ENCODE peak calls at places on chromosomes 11 and 22, in five cellular contexts. F is ovary, R is cardiac fibroblast, Z is lower lobe of right lung, Y is fibroblast of villous mesenchyme. U is an unnamed sample.

GRCh38 chr22:35656284-35656752 is 8.1 kb downstream of the APOL6 start:
- DNase-seq in F (no peak), R (peak), Z (no peak), Y (peak), U (no peak)

GRCh38 chr11:37947816-37948215 is 1349.8 kb upstream of the RAG2 start:
- DNase-seq in F (no peak), R (no peak), Z (no peak), Y (no peak), U (no peak)

GRCh38 chr11:27213232-27213660 is 149.8 kb downstream of the CCDC34 start:
- DNase-seq in F (no peak), R (peak), Z (no peak), Y (peak), U (no peak)

GRCh38 chr11:16335236-16335962 is 20.9 kb downstream of the SOX6 start:
- DNase-seq in F (no peak), R (no peak), Z (no peak), Y (no peak), U (no peak)

GRCh38 chr11:47152953-47153950 is 23.4 kb downstream of the ARFGAP2 start:
- DNase-seq in F (peak), R (peak), Z (peak), Y (peak), U (peak)

GRCh38 chr11:119144825-119145476 is 3.9 kb upstream of the ABCG4 start:
- DNase-seq in F (no peak), R (peak), Z (peak), Y (peak), U (peak)

GRCh38 chr22:25747245-25747944 is 5.4 kb downstream of the MYO18B start:
- DNase-seq in F (no peak), R (peak), Z (no peak), Y (peak), U (no peak)

GRCh38 chr22:17980013-17980510 is 44.3 kb downstream of the MICAL3 start:
- DNase-seq in F (no peak), R (peak), Z (no peak), Y (peak), U (no peak)

GRCh38 chr11:87866951-87867350 is 308.3 kb downstream of the RAB38 start:
- DNase-seq in F (no peak), R (no peak), Z (no peak), Y (no peak), U (no peak)

GRCh38 chr11:1882265-1883238 is 9.1 kb downstream of the PRR33 start:
- DNase-seq in F (peak), R (peak), Z (peak), Y (peak), U (peak)

GRCh38 chr22:17637490-17638181 is 921 bp upstream of the BCL2L13 start:
- DNase-seq in F (no peak), R (no peak), Z (no peak), Y (no peak), U (peak)

GRCh38 chr11:62535802-62536201 is 10.8 kb downstream of the AHNAK start:
- DNase-seq in F (no peak), R (no peak), Z (no peak), Y (no peak), U (no peak)

GRCh38 chr11:117841582-117842031 is 17.1 kb upstream of the FXYD2 start:
- DNase-seq in F (no peak), R (no peak), Z (peak), Y (no peak), U (no peak)

GRCh38 chr11:11538277-11538960 is 83.4 kb downstream of the GALNT18 start:
- DNase-seq in F (peak), R (no peak), Z (no peak), Y (peak), U (peak)

GRCh38 chr11:132062541-132062940 is 692.1 kb downstream of the NTM start:
- DNase-seq in F (no peak), R (no peak), Z (no peak), Y (peak), U (no peak)

GRCh38 chr11:12269104-12269441 is 108.3 kb upstream of the PARVA start:
- DNase-seq in F (no peak), R (peak), Z (no peak), Y (peak), U (no peak)

GRCh38 chr11:72750556-72751292 is 1.5 kb downstream of the ARAP1 start:
- DNase-seq in F (no peak), R (no peak), Z (no peak), Y (no peak), U (no peak)

GRCh38 chr22:37208401-37209139 is 3.7 kb downstream of the SSTR3 start:
- DNase-seq in F (no peak), R (no peak), Z (no peak), Y (no peak), U (no peak)

GRCh38 chr22:37803636-37804371 is 3.9 kb upstream of the GCAT start:
- DNase-seq in F (no peak), R (no peak), Z (no peak), Y (no peak), U (peak)

GRCh38 chr11:2207212-2207611 is 35.6 kb upstream of the TH start:
- DNase-seq in F (no peak), R (no peak), Z (no peak), Y (no peak), U (peak)

GRCh38 chr11:111764621-111765020 is 1.6 kb downstream of the PPP2R1B start:
- DNase-seq in F (no peak), R (peak), Z (no peak), Y (peak), U (peak)

GRCh38 chr11:11349870-11350325 is 3.2 kb downstream of the CSNK2A3 start:
- DNase-seq in F (no peak), R (peak), Z (no peak), Y (peak), U (peak)

GRCh38 chr22:46537946-46538815 is 761 bp upstream of the CELSR1 start:
- DNase-seq in F (no peak), R (peak), Z (no peak), Y (peak), U (no peak)

GRCh38 chr11:14499178-14499559 is 442 bp downstream of the COPB1 start:
- DNase-seq in F (no peak), R (peak), Z (peak), Y (peak), U (peak)

GRCh38 chr11:119616586-119617342 is 112.2 kb downstream of the NECTIN1 start:
- DNase-seq in F (no peak), R (no peak), Z (no peak), Y (peak), U (no peak)

GRCh38 chr11:46247664-46248063 is 29.8 kb upstream of the CREB3L1 start:
- DNase-seq in F (no peak), R (no peak), Z (no peak), Y (peak), U (no peak)

GRCh38 chr11:102986815-102987214 is 31.3 kb upstream of the MMP13 start:
- DNase-seq in F (no peak), R (no peak), Z (no peak), Y (peak), U (no peak)

GRCh38 chr11:35855685-35856084 is 88.2 kb upstream of the LDLRAD3 start:
- DNase-seq in F (no peak), R (no peak), Z (no peak), Y (no peak), U (peak)

GRCh38 chr22:25364281-25364680 is 144.8 kb downstream of the CRYBB2 start:
- DNase-seq in F (no peak), R (no peak), Z (peak), Y (no peak), U (no peak)

GRCh38 chr11:64848779-64849599 is 4.5 kb upstream of the CDC42BPG start:
- DNase-seq in F (no peak), R (no peak), Z (peak), Y (no peak), U (no peak)

GRCh38 chr11:33116535-33116934 is 44.7 kb downstream of the CSTF3 start:
- DNase-seq in F (no peak), R (no peak), Z (no peak), Y (no peak), U (no peak)

GRCh38 chr11:126317681-126318641 is 14.1 kb downstream of the DCPS start:
- DNase-seq in F (peak), R (peak), Z (peak), Y (peak), U (peak)

GRCh38 chr11:118176400-118177134 is at the start of gene SCN2B:
- DNase-seq in F (no peak), R (no peak), Z (no peak), Y (no peak), U (no peak)

GRCh38 chr22:49966041-49966715 is 5.6 kb downstream of the PIM3 start:
- DNase-seq in F (peak), R (no peak), Z (no peak), Y (no peak), U (no peak)

GRCh38 chr22:32628626-32629587 is 154.3 kb downstream of the FBXO7 start:
- DNase-seq in F (no peak), R (peak), Z (no peak), Y (peak), U (no peak)

GRCh38 chr22:46614070-46614931 is 5.9 kb upstream of the GRAMD4 start:
- DNase-seq in F (no peak), R (no peak), Z (peak), Y (no peak), U (no peak)

GRCh38 chr11:7657306-7658025 is 15.8 kb downstream of the CYB5R2 start:
- DNase-seq in F (peak), R (peak), Z (peak), Y (peak), U (peak)

GRCh38 chr11:76327756-76328388 is 53.1 kb downstream of the THAP12 start:
- DNase-seq in F (no peak), R (no peak), Z (peak), Y (no peak), U (no peak)

GRCh38 chr11:69654660-69655478 is 13.9 kb downstream of the CCND1 start:
- DNase-seq in F (no peak), R (no peak), Z (no peak), Y (no peak), U (no peak)

GRCh38 chr22:31090217-31091085 is 9.3 kb downstream of the SMTN start:
- DNase-seq in F (peak), R (no peak), Z (no peak), Y (no peak), U (no peak)
- H3K4me3 ChIP-seq in F (no peak), R (no peak), Z (no peak), Y (no peak), U (no peak)

DNA sequence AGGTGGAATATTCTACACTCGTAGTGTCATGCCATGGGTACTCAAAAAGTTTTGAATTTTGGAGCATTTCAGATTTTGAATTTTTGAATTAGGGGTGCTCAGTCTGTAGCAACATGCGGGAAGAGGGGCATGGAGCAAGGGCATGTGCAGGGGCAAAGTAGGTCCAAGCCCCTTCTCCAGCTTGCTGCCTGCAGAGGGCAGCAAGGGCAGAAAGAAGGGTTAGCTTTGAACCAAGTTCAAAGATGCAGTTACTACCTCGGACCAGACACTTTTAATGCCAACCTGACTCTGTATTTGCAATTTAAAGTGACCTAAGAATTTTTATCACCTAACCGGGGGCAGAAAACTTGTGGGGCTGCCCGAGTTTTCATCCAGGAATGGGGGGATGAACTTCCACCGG is 68.2 kb downstream of the CD82 start:
- DNase-seq in F (no peak), R (no peak), Z (no peak), Y (no peak), U (peak)
- TF ChIP-seq CTCF in F (no peak), R (peak), Z (no peak), Y (peak), U (no peak)

DNA sequence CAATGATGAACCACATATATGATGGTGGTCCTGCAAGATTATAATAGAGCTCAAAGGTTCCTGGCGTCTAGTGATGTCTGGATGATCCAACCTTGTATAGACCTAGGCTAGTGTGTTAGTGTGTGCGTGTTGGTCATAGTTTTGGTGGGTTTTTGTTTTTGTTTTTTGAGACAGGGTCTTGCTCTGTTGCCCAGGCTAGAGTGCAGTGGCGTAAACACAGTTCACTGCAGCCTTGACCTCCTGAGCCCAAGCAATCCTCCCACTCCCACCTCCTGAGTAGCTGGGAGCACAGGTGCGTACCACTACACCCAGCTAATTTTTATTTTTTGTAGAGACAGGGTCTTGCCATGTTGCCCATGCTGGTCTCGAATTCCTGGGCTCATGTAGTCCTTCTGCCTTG is 9.4 kb downstream of the CASTOR1 start:
- DNase-seq in F (no peak), R (no peak), Z (no peak), Y (no peak), U (no peak)
- H3K4me3 ChIP-seq in F (no peak), R (no peak), Z (no peak), Y (no peak), U (no peak)

GRCh38 chr22:28375761-28376534 is 303.7 kb downstream of the TTC28 start:
- DNase-seq in F (no peak), R (peak), Z (no peak), Y (no peak), U (no peak)

GRCh38 chr22:28381427-28382167 is 298.0 kb downstream of the TTC28 start:
- DNase-seq in F (no peak), R (peak), Z (no peak), Y (no peak), U (no peak)

GRCh38 chr22:28373841-28374240 is 305.8 kb downstream of the TTC28 start:
- DNase-seq in F (no peak), R (peak), Z (no peak), Y (peak), U (no peak)

DNA sequence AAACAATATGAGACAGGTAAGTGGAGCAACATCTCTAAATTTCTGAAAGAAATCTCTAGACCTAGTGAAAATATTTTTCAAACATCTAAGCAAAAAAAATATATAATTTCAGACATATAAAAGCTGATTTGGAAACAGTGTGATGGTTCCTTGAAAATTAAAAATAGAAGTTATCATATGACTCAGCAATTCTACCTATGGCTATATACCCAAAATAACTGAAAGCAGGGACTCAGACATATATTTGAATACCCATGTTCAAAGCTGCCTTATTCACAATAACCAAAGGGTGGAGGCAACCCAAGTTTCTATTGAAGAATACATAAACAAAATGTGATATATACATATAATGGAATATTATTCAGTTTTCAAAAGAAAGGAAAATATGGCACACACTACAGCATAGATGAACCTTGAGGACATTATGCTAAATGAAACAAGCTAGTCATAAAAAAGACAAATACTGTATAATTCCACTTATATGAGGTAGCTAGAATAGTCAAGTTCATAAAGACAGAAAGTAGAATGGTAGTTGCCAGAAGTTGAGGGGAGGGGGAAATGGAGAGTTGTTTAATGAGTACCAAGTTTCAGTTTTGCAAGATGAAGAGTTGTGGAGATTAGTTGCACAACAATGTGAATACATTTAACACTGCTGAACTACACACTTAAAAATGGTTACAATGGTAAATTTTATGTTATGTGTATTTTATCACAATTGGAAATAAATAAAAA is 300.4 kb downstream of the TTC28 start:
- DNase-seq in F (no peak), R (peak), Z (no peak), Y (no peak), U (no peak)
- TF ChIP-seq CTCF in F (no peak), R (no peak), Z (no peak), Y (no peak), U (no peak)

GRCh38 chr22:27554841-27555456 is 246.6 kb downstream of the MN1 start:
- DNase-seq in F (no peak), R (no peak), Z (no peak), Y (no peak), U (no peak)
- H3K4me3 ChIP-seq in F (no peak), R (no peak), Z (no peak), Y (no peak), U (no peak)

U was measured in testis.